ENCODE peak calls at places on chromosomes 3 and 15, in six cellular contexts. F is activated T-cell treated with anti-CD3 and anti-CD28 coated beads for 48 hours, Q is LoVo, K is NCI-H345, D is stomach, G is T47D. L is an unnamed sample.

GRCh38 chr3:16516695-16517481 is 3.4 kb upstream of the RFTN1 start:
- DNase-seq in F (no peak), Q (no peak), K (peak), D (no peak), G (peak), L (peak)

GRCh38 chr15:73939138-73939537 is 12.9 kb downstream of the LOXL1 start:
- DNase-seq in F (no peak), Q (no peak), K (no peak), D (no peak), G (no peak), L (no peak)

GRCh38 chr3:112013058-112013783 is 14.5 kb downstream of the TAGLN3 start:
- DNase-seq in F (peak), Q (peak), K (no peak), D (peak), G (peak), L (peak)

GRCh38 chr15:50190166-50190570 is 8.2 kb downstream of the SLC27A2 start:
- DNase-seq in F (no peak), Q (no peak), K (no peak), D (no peak), G (no peak), L (no peak)

GRCh38 chr3:194265505-194265892 is 85.6 kb downstream of the CPN2 start:
- DNase-seq in F (no peak), Q (no peak), K (no peak), D (peak), G (peak), L (no peak)

GRCh38 chr15:26460165-26460564 is 312.7 kb downstream of the GABRB3 start:
- DNase-seq in F (no peak), Q (no peak), K (no peak), D (no peak), G (no peak), L (no peak)

GRCh38 chr3:140493271-140493670 is 184.6 kb upstream of the TRIM42 start:
- DNase-seq in F (no peak), Q (no peak), K (no peak), D (no peak), G (no peak), L (no peak)

GRCh38 chr15:77966540-77967290 is 110.8 kb downstream of the TBC1D2B start:
- DNase-seq in F (no peak), Q (peak), K (peak), D (no peak), G (no peak), L (no peak)

GRCh38 chr15:72227192-72227586 is 3.8 kb downstream of the PKM start:
- DNase-seq in F (peak), Q (peak), K (no peak), D (no peak), G (no peak), L (no peak)

GRCh38 chr15:36832792-36833191 is 253.4 kb downstream of the CDIN1 start:
- DNase-seq in F (no peak), Q (no peak), K (no peak), D (no peak), G (no peak), L (no peak)

GRCh38 chr15:71096676-71097075 is 18.6 kb upstream of the THSD4 start:
- DNase-seq in F (no peak), Q (no peak), K (no peak), D (no peak), G (no peak), L (no peak)

GRCh38 chr3:112395166-112395894 is 62.4 kb downstream of the CD200 start:
- DNase-seq in F (no peak), Q (no peak), K (no peak), D (no peak), G (no peak), L (no peak)